ENCODE peak calls at places on chromosomes 7 and 10, in seven cellular contexts. G is cardiac fibroblast; X is effector CD8-positive, alpha-beta T cell; N is fibroblast of the aortic adventitia; H is NCI-H1417; B is activated CD4-positive, alpha-beta T cell treated with anti-CD3 and anti-CD28 coated beads for 4 hours; R is choroid plexus epithelial cell. J is an unnamed sample.

GRCh38 chr10:49092477-49092876 is 22.8 kb downstream of the VSTM4 start:
- DNase-seq in G (no peak), X (no peak), N (no peak), H (no peak), B (no peak), R (no peak), J (no peak)

GRCh38 chr7:66039094-66039493 is 36.5 kb upstream of the ASL start:
- DNase-seq in G (no peak), X (no peak), N (no peak), H (no peak), B (no peak), R (no peak), J (no peak)

GRCh38 chr7:154795437-154795836 is 207.5 kb downstream of the PAXIP1 start:
- DNase-seq in G (no peak), X (no peak), N (no peak), H (peak; percentile 37), B (no peak), R (no peak), J (no peak)

GRCh38 chr7:72032934-72033333 is 379.2 kb downstream of the CALN1 start:
- DNase-seq in G (no peak), X (no peak), N (no peak), H (no peak), B (no peak), R (no peak), J (no peak)

GRCh38 chr7:44618754-44619153 is 12.3 kb downstream of the OGDH start:
- DNase-seq in G (no peak), X (no peak), N (no peak), H (no peak), B (peak; percentile 33), R (no peak), J (no peak)

GRCh38 chr7:65222655-65223054 is 151.0 kb upstream of the ZNF92 start:
- DNase-seq in G (no peak), X (no peak), N (no peak), H (no peak), B (no peak), R (no peak), J (no peak)

GRCh38 chr7:136064627-136065237 is 87.6 kb upstream of the MTPN start:
- DNase-seq in G (no peak), X (no peak), N (no peak), H (no peak), B (no peak), R (no peak), J (no peak)

GRCh38 chr7:33774762-33775523 is 130.4 kb upstream of the BMPER start:
- DNase-seq in G (peak; percentile 99), X (no peak), N (peak; percentile 98), H (peak; percentile 15), B (no peak), R (peak; percentile 98), J (no peak)

GRCh38 chr10:90112681-90113080 is 411.3 kb downstream of the KIF20B start:
- DNase-seq in G (peak; percentile 64), X (no peak), N (peak; percentile 83), H (no peak), B (no peak), R (peak; percentile 67), J (no peak)

GRCh38 chr10:73899401-73899780 is 11.5 kb upstream of the PLAU start:
- DNase-seq in G (peak; percentile 93), X (no peak), N (peak; percentile 84), H (no peak), B (no peak), R (peak; percentile 88), J (no peak)

GRCh38 chr7:121605297-121605640 is 209.2 kb upstream of the FAM3C start:
- DNase-seq in G (peak; percentile 24), X (no peak), N (peak; percentile 48), H (peak; percentile 76), B (no peak), R (peak; percentile 63), J (no peak)

GRCh38 chr7:155685070-155685790 is 40.8 kb downstream of the RBM33 start:
- DNase-seq in G (no peak), X (no peak), N (no peak), H (no peak), B (no peak), R (peak; percentile 31), J (no peak)

GRCh38 chr10:118332948-118333710 is 9.0 kb downstream of the FAM204A start:
- DNase-seq in G (peak; percentile 46), X (no peak), N (no peak), H (peak; percentile 86), B (no peak), R (peak; percentile 72), J (no peak)

GRCh38 chr7:40700653-40701475 is 566.1 kb downstream of the SUGCT start:
- DNase-seq in G (peak; percentile 38), X (no peak), N (no peak), H (no peak), B (no peak), R (no peak), J (peak; percentile 13)

GRCh38 chr10:71705582-71705981 is 14.0 kb downstream of the C10orf105 start:
- DNase-seq in G (no peak), X (no peak), N (no peak), H (no peak), B (no peak), R (no peak), J (no peak)

GRCh38 chr7:70833726-70834125 is 298.2 kb upstream of the GALNT17 start:
- DNase-seq in G (peak; percentile 85), X (no peak), N (peak; percentile 76), H (no peak), B (no peak), R (peak; percentile 57), J (no peak)

GRCh38 chr10:109393425-109393824 is 529.9 kb downstream of the XPNPEP1 start:
- DNase-seq in G (no peak), X (no peak), N (no peak), H (peak; percentile 7), B (no peak), R (no peak), J (no peak)

GRCh38 chr10:370222-370825 is 235.1 kb downstream of the ZMYND11 start:
- DNase-seq in G (peak; percentile 17), X (no peak), N (peak; percentile 61), H (no peak), B (no peak), R (peak; percentile 39), J (no peak)

GRCh38 chr10:109517748-109518147 is 405.6 kb downstream of the XPNPEP1 start:
- DNase-seq in G (no peak), X (no peak), N (no peak), H (no peak), B (no peak), R (no peak), J (no peak)

GRCh38 chr10:56319386-56319785 is 41.7 kb downstream of the ZWINT start:
- DNase-seq in G (peak; percentile 16), X (no peak), N (no peak), H (no peak), B (no peak), R (peak; percentile 0), J (no peak)

GRCh38 chr10:54797636-54798395 is 3.2 kb downstream of the PCDH15 start:
- DNase-seq in G (no peak), X (no peak), N (no peak), H (no peak), B (no peak), R (peak; percentile 16), J (no peak)

GRCh38 chr10:24034571-24034970 is 174.4 kb upstream of the KIAA1217 start:
- DNase-seq in G (no peak), X (no peak), N (no peak), H (no peak), B (no peak), R (peak; percentile 9), J (no peak)

GRCh38 chr10:75922435-75922834 is 491.0 kb downstream of the LRMDA start:
- DNase-seq in G (peak; percentile 8), X (no peak), N (peak; percentile 22), H (no peak), B (no peak), R (peak; percentile 16), J (no peak)

GRCh38 chr7:102111063-102111757 is 175.5 kb upstream of the SH2B2 start:
- DNase-seq in G (no peak), X (no peak), N (no peak), H (no peak), B (no peak), R (no peak), J (no peak)

GRCh38 chr7:100859856-100860255 is 7.3 kb upstream of the TRIP6 start:
- DNase-seq in G (no peak), X (no peak), N (no peak), H (no peak), B (no peak), R (no peak), J (no peak)

GRCh38 chr7:151351967-151352366 is 10.4 kb downstream of the NUB1 start:
- DNase-seq in G (no peak), X (peak; percentile 36), N (no peak), H (no peak), B (peak; percentile 34), R (no peak), J (no peak)

GRCh38 chr7:121529003-121529402 is 132.9 kb upstream of the FAM3C start:
- DNase-seq in G (peak; percentile 77), X (no peak), N (peak; percentile 55), H (no peak), B (no peak), R (peak; percentile 62), J (no peak)

GRCh38 chr10:33277135-33277536 is 57.3 kb downstream of the NRP1 start:
- DNase-seq in G (peak; percentile 71), X (no peak), N (no peak), H (no peak), B (no peak), R (peak; percentile 38), J (no peak)

GRCh38 chr10:42992156-42992956 is 84.5 kb upstream of the RET start:
- DNase-seq in G (no peak), X (no peak), N (no peak), H (no peak), B (no peak), R (no peak), J (no peak)

GRCh38 chr10:93749218-93749799 is 8.4 kb upstream of the LGI1 start:
- DNase-seq in G (no peak), X (no peak), N (peak; percentile 54), H (peak; percentile 3), B (no peak), R (peak; percentile 18), J (peak; percentile 37)

GRCh38 chr10:72328045-72328828 is 26.5 kb downstream of the DNAJB12 start:
- DNase-seq in G (peak; percentile 80), X (no peak), N (peak; percentile 75), H (peak; percentile 61), B (no peak), R (peak; percentile 81), J (no peak)

GRCh38 chr7:99010281-99010680 is 131.9 kb downstream of the TRRAP start:
- DNase-seq in G (no peak), X (no peak), N (no peak), H (no peak), B (no peak), R (no peak), J (no peak)

GRCh38 chr10:5775705-5776104 is 37.5 kb downstream of the GDI2 start:
- DNase-seq in G (no peak), X (peak; percentile 62), N (no peak), H (no peak), B (peak; percentile 81), R (no peak), J (no peak)

GRCh38 chr7:66310620-66311019 is 105.5 kb downstream of the TPST1 start:
- DNase-seq in G (no peak), X (no peak), N (no peak), H (no peak), B (no peak), R (no peak), J (no peak)

GRCh38 chr7:84477786-84478405 is 283.3 kb upstream of the SEMA3A start:
- DNase-seq in G (no peak), X (no peak), N (no peak), H (peak; percentile 22), B (no peak), R (no peak), J (no peak)

GRCh38 chr10:128577958-128578750 is 451.9 kb upstream of the MKI67 start:
- DNase-seq in G (no peak), X (no peak), N (no peak), H (no peak), B (no peak), R (no peak), J (no peak)

GRCh38 chr10:88892223-88892967 is 12.3 kb downstream of the STAMBPL1 start:
- DNase-seq in G (peak; percentile 65), X (no peak), N (peak; percentile 62), H (no peak), B (no peak), R (peak; percentile 75), J (no peak)

GRCh38 chr10:42112331-42113157 is 525.8 kb downstream of the ZNF33B start:
- DNase-seq in G (no peak), X (no peak), N (no peak), H (no peak), B (no peak), R (no peak), J (no peak)

J was measured in iPS DF 6.9.